ENCODE peak calls at places on chromosome 9, in seven cellular contexts. L is tibial artery; Y is effector memory CD4-positive, alpha-beta T cell; B is pancreas; T is right lobe of liver; J is IMR-90; F is stomach. W is an unnamed sample. For H3K4me1, the result is how much of the 10 kb centered on the place peaks cover.

GRCh38 chr9:4237748-4238511 is 61.9 kb downstream of the GLIS3 start:
- DNase-seq in L (peak), Y (no peak), B (no peak), T (no peak), J (no peak), F (no peak), W (peak)

GRCh38 chr9:972512-973294 is 3.8 kb upstream of the DMRT3 start:
- DNase-seq in L (no peak), Y (no peak), B (no peak), T (no peak), J (no peak), F (no peak), W (no peak)

GRCh38 chr9:77475641-77476473 is 172.3 kb downstream of the GNA14 start:
- DNase-seq in L (no peak), Y (no peak), B (no peak), T (no peak), J (peak), F (no peak), W (peak)

GRCh38 chr9:132071847-132072507 is 7.7 kb downstream of the MED27 start:
- DNase-seq in L (no peak), Y (no peak), B (no peak), T (no peak), J (no peak), F (no peak), W (no peak)

GRCh38 chr9:89528540-89528939 is 30.6 kb upstream of the SEMA4D start:
- DNase-seq in L (no peak), Y (no peak), B (no peak), T (no peak), J (no peak), F (peak), W (no peak)

GRCh38 chr9:122941560-122942234 is 877 bp downstream of the RABGAP1 start:
- DNase-seq in L (no peak), Y (no peak), B (no peak), T (no peak), J (peak), F (no peak), W (no peak)

GRCh38 chr9:131738838-131739191 is 1.1 kb downstream of the RAPGEF1 start:
- DNase-seq in L (no peak), Y (no peak), B (no peak), T (peak), J (no peak), F (peak), W (no peak)

GRCh38 chr9:126799051-126799450 is 5.8 kb upstream of the ZBTB43 start:
- DNase-seq in L (no peak), Y (no peak), B (no peak), T (no peak), J (no peak), F (no peak), W (no peak)

GRCh38 chr9:73529666-73530065 is 378.0 kb downstream of the ANXA1 start:
- DNase-seq in L (no peak), Y (no peak), B (no peak), T (no peak), J (no peak), F (no peak), W (no peak)

GRCh38 chr9:73577867-73578266 is 426.2 kb downstream of the ANXA1 start:
- DNase-seq in L (no peak), Y (no peak), B (no peak), T (no peak), J (no peak), F (no peak), W (no peak)

GRCh38 chr9:131407717-131408195 is 13.9 kb downstream of the PRRC2B start:
- DNase-seq in L (peak), Y (peak), B (no peak), T (no peak), J (no peak), F (no peak), W (no peak)

GRCh38 chr9:107172160-107172978 is 110.7 kb upstream of the RAD23B start:
- DNase-seq in L (peak), Y (peak), B (peak), T (peak), J (peak), F (peak), W (peak)

GRCh38 chr9:107306308-107306707 is 23.2 kb downstream of the RAD23B start:
- DNase-seq in L (no peak), Y (no peak), B (no peak), T (no peak), J (no peak), F (no peak), W (no peak)

DNA sequence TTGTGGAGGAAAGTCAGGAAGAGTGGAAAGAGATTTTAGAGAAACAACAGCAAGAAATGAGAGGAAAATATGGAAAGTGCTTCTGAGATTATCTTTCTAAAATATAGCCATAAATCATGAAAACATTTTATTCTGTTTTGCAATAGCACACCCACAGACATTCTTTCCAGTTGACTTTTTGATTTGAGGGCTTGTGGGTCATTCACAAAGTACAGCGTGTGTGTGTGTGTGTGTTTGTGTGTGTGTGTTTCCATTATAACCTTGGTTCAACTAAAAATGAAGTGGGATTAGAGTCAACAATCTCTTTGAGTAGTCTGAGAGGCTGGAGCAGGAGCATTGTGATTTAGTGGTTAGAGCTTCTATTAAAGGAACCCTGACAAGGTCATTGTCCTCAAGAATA is 116.6 kb upstream of the GAS1 start:
- DNase-seq in L (no peak), Y (no peak), B (no peak), T (no peak), J (peak), F (no peak), W (no peak)
- H3K4me3 ChIP-seq in L (no peak), Y (no peak), B (no peak), T (no peak), J (no peak), F (no peak), W (no peak)

GRCh38 chr9:81621785-81622243 is 67.5 kb downstream of the TLE1 start:
- DNase-seq in L (no peak), Y (no peak), B (no peak), T (no peak), J (no peak), F (no peak), W (no peak)
- H3K4me1 ChIP-seq in L (under half), Y (under half), B (under half), T (under half), J (under half), F (under half), W (under half)

DNA sequence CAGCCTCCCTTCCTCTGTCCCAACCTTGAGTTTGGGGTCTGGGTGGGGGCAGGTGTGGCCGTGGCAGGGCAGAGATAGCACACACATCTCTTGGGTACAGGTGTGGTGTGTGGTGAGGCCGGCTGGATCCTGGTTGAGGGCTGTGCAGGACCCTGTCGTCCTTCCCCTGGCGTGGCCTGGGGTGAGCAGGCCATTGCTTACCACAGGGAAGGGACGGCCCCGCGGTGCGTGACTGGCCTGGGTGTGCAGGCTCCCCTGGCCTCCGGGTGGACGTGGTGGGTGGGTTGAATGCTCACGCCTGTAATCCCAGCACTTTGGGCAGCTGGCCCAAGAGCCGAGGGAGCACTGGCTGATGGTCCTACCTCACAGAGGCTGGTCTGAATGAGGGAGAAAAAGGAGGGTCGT is 1.2 kb downstream of the ARRDC1 start:
- DNase-seq in L (no peak), Y (no peak), B (peak), T (peak), J (no peak), F (peak), W (no peak)
- H3K27ac ChIP-seq in L (no peak), Y (peak), B (peak), T (no peak), J (no peak), F (peak), W (no peak)

DNA sequence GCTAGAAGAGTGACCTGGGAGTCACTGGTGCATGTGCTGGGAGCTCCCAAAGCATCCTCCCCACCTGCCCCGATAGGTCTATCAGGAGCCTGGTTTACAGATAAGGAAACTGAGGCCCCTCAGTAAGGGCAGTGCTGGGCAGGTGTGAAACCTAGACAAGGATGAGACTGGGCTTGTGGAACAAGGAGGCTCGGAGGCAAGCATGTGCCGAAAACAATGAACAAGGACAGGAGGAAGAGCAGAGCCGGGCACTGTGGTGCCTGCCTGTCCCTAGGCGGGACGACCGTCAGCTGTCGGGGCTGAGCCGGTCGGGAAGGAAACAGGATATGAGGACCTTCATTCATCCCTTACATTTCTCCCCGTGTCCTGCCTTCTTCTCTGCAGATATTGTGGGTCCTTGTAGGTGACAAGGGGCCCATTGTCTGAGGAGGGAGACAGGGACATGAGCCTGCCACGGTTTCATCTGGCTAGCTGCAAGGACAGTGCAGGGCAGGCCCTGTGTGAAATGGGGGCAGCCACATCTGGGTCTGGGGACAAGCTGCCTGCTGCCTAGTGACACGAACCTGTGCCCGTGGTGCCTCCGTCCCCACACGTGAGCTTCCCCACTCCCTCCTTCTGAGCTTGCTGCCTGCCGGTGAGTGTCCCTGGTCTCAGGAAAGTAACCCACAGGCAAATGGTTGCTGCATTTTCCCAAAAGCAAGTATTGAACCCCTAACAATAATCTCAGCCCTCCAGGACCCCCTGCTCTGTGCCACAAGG is 18.6 kb downstream of the FGD3 start:
- DNase-seq in L (no peak), Y (no peak), B (no peak), T (no peak), J (no peak), F (peak), W (no peak)
- H3K4me3 ChIP-seq in L (peak), Y (peak), B (peak), T (peak), J (no peak), F (peak), W (no peak)

DNA sequence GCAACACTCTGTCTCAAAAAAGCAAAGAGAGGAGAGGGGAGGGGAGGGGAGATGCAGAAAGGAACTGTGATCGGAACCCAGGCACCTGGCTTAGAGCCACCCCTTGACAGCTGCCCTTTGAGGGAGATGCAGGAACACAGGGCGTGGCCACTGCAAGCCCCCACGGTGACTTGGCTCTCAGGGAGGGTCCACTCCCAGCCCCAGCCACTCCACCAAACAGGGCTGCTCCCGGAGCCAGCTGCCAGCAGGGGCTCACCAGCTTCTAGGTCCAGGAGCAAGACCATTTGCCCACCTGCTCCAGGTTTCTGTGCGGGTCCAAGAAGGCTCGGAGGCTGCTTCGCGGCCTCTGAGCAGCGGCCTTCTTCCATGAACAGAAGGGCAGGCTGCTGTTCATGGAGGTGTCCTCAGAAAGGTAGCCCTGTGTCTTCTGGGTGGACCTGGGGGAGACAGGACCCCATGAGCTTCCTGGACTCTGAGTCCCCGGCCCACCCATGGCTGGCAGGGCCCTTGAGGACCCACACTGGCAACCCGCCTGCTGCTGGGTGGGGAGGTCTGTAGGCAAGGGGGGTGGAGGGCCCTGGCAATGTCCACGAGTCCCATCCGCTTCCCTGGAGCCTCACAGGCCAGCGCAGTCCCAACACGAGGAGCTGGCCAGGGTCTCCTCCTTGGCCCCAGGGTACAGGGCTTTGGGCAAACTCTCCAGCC is 7.9 kb downstream of the C9orf50 start:
- DNase-seq in L (no peak), Y (no peak), B (no peak), T (no peak), J (no peak), F (no peak), W (no peak)
- H3K4me1 ChIP-seq in L (under half), Y (under half), B (under half), T (under half), J (under half), F (under half), W (under half)

GRCh38 chr9:109122726-109123621 is 3.2 kb upstream of the TMEM245 start:
- DNase-seq in L (no peak), Y (no peak), B (no peak), T (no peak), J (no peak), F (no peak), W (no peak)
- H3K27ac ChIP-seq in L (no peak), Y (no peak), B (no peak), T (no peak), J (no peak), F (no peak), W (no peak)

GRCh38 chr9:99079542-99079941 is 25.4 kb upstream of the TGFBR1 start:
- DNase-seq in L (no peak), Y (no peak), B (no peak), T (no peak), J (no peak), F (no peak), W (no peak)
- H3K4me3 ChIP-seq in L (no peak), Y (no peak), B (no peak), T (no peak), J (no peak), F (no peak), W (no peak)

GRCh38 chr9:68872026-68872501 is 141.8 kb downstream of the PRKACG start:
- DNase-seq in L (no peak), Y (no peak), B (peak), T (no peak), J (no peak), F (peak), W (peak)
- H3K4me1 ChIP-seq in L (under half), Y (under half), B (under half), T (under half), J (under half), F (under half), W (under half)

GRCh38 chr9:134052941-134053340 is 14.9 kb downstream of the BRD3 start:
- DNase-seq in L (no peak), Y (no peak), B (no peak), T (peak), J (no peak), F (no peak), W (no peak)
- H3K27ac ChIP-seq in L (no peak), Y (no peak), B (no peak), T (no peak), J (no peak), F (no peak), W (no peak)

GRCh38 chr9:86732514-86732913 is 214.8 kb downstream of the GAS1 start:
- DNase-seq in L (peak), Y (no peak), B (no peak), T (no peak), J (peak), F (no peak), W (no peak)
- H3K4me3 ChIP-seq in L (no peak), Y (no peak), B (no peak), T (no peak), J (no peak), F (no peak), W (no peak)

W was measured in heart left ventricle.